ENCODE peak calls at places on chromosome 7, in five cellular contexts. S is HEK293T, K is GM12878, N is HepG2, I is H1. D is an unnamed sample.
A peak's percentile ranks its signal among the peaks of the same experiment; 100 is the strongest.

GRCh38 chr7:154996101-154996500 is 6.8 kb downstream of the PAXIP1 start:
- DNase-seq in S (no peak), K (no peak), N (no peak), I (no peak), D (no peak)

GRCh38 chr7:102451371-102452054 is 13.2 kb downstream of the ALKBH4 start:
- DNase-seq in S (no peak), K (no peak), N (peak; percentile 67), I (peak; percentile 66), D (no peak)

GRCh38 chr7:55532150-55532917 is 40.0 kb downstream of the VOPP1 start:
- DNase-seq in S (no peak), K (peak; percentile 71), N (no peak), I (no peak), D (no peak)

GRCh38 chr7:98202367-98203195 is 8.7 kb upstream of the BHLHA15 start:
- DNase-seq in S (no peak), K (peak; percentile 94), N (no peak), I (no peak), D (no peak)

GRCh38 chr7:65429642-65430343 is 56.1 kb downstream of the ZNF92 start:
- DNase-seq in S (no peak), K (no peak), N (no peak), I (no peak), D (no peak)

GRCh38 chr7:122887198-122887597 is 938 bp upstream of the CADPS2 start:
- DNase-seq in S (peak; percentile 54), K (no peak), N (peak; percentile 66), I (no peak), D (peak; percentile 57)

GRCh38 chr7:96636979-96637378 is 72.7 kb downstream of the SEM1 start:
- DNase-seq in S (no peak), K (no peak), N (no peak), I (no peak), D (no peak)

GRCh38 chr7:150875791-150876190 is 23.5 kb downstream of the AOC1 start:
- DNase-seq in S (no peak), K (no peak), N (no peak), I (no peak), D (no peak)

GRCh38 chr7:119270045-119270464 is 1002.9 kb upstream of the KCND2 start:
- DNase-seq in S (peak; percentile 45), K (no peak), N (peak; percentile 66), I (peak; percentile 59), D (peak; percentile 40)

GRCh38 chr7:106015586-106016218 is 52.6 kb downstream of the CDHR3 start:
- DNase-seq in S (no peak), K (no peak), N (no peak), I (no peak), D (no peak)

GRCh38 chr7:24978837-24979469 is 1.0 kb downstream of the OSBPL3 start:
- DNase-seq in S (no peak), K (no peak), N (no peak), I (peak; percentile 56), D (peak; percentile 72)

GRCh38 chr7:7693881-7694280 is 24.5 kb downstream of the RPA3 start:
- DNase-seq in S (no peak), K (no peak), N (peak; percentile 69), I (no peak), D (no peak)

GRCh38 chr7:112201421-112201820 is 4.8 kb downstream of the DOCK4 start:
- DNase-seq in S (no peak), K (no peak), N (no peak), I (no peak), D (no peak)

GRCh38 chr7:7898155-7898554 is 70.4 kb upstream of the GLCCI1 start:
- DNase-seq in S (no peak), K (no peak), N (no peak), I (no peak), D (no peak)

GRCh38 chr7:133354546-133355324 is 101.9 kb downstream of the EXOC4 start:
- DNase-seq in S (no peak), K (no peak), N (no peak), I (no peak), D (no peak)

GRCh38 chr7:45120-46090 is 147.0 kb upstream of the FAM20C start:
- DNase-seq in S (no peak), K (no peak), N (no peak), I (no peak), D (no peak)

GRCh38 chr7:25754333-25754732 is 397.7 kb upstream of the NFE2L3 start:
- DNase-seq in S (no peak), K (no peak), N (no peak), I (no peak), D (no peak)

GRCh38 chr7:76037310-76037709 is 10.5 kb downstream of the STYXL1 start:
- DNase-seq in S (no peak), K (no peak), N (no peak), I (no peak), D (no peak)

GRCh38 chr7:490461-491291 is 29.0 kb downstream of the PDGFA start:
- DNase-seq in S (no peak), K (peak; percentile 8), N (no peak), I (no peak), D (no peak)

GRCh38 chr7:6273380-6273837 is 985 bp upstream of the CYTH3 start:
- DNase-seq in S (no peak), K (no peak), N (peak; percentile 38), I (no peak), D (no peak)

GRCh38 chr7:111558948-111559347 is 3.3 kb downstream of the IMMP2L start:
- DNase-seq in S (no peak), K (no peak), N (no peak), I (no peak), D (no peak)

DNA sequence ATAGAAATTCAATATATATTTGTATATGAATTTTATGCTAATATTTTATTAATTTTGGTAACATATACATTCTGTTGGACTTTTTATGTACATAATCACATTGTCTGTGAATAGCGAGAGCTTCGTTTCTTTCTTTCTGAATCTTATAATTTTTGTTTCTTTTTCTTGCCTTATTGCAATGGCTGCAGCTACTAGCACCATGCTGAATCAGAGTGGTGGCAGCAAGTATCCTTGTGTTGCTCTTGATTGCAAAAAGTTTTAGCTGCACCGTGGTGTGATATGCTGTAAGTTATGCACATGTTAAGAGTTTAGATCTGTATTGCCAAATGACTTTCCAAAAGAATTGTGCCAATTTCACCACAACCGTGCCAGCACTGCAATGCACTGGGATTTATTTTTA is 32.6 kb downstream of the ELFN1 start:
- DNase-seq in S (no peak), K (no peak), N (no peak), I (no peak), D (no peak)
- TF ChIP-seq SUZ12 in S (no peak), K (no peak), N (no peak), I (no peak), D (no peak)

DNA sequence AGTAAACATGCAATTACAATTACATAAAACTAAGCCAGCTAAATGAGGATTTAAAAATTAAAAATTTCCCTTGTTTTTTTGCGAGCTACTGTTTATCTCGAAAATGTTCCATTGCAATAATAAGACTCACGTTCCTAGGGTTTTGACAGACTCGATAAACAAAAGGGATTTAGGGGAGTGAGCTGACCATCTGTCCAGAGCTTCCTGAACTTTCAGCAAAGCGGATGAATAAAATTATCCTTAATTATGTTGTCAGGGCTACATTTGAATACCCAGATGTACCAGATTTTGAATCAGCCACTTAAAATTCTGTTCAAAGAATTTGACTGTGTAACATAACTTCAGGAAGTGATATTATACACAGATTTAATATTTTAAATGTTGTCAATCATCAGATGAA is 29.5 kb downstream of the CPVL start:
- DNase-seq in S (no peak), K (no peak), N (no peak), I (no peak), D (no peak)
- TF ChIP-seq SUZ12 in S (no peak), K (no peak), N (no peak), I (no peak), D (no peak)

GRCh38 chr7:22223841-22224240 is 133.1 kb downstream of the RAPGEF5 start:
- DNase-seq in S (no peak), K (no peak), N (no peak), I (no peak), D (no peak)
- TF ChIP-seq SUZ12 in S (no peak), K (no peak), N (no peak), I (no peak), D (no peak)

GRCh38 chr7:158373761-158374545 is 213.7 kb downstream of the PTPRN2 start:
- DNase-seq in S (no peak), K (no peak), N (no peak), I (no peak), D (no peak)
- TF ChIP-seq SUZ12 in S (no peak), K (no peak), N (no peak), I (no peak), D (no peak)

GRCh38 chr7:27635728-27636127 is 27.0 kb downstream of the HIBADH start:
- DNase-seq in S (no peak), K (no peak), N (no peak), I (no peak), D (no peak)

GRCh38 chr7:27631411-27631810 is 31.3 kb downstream of the HIBADH start:
- DNase-seq in S (no peak), K (no peak), N (no peak), I (no peak), D (no peak)

GRCh38 chr7:27634892-27635538 is 27.7 kb downstream of the HIBADH start:
- DNase-seq in S (no peak), K (no peak), N (no peak), I (no peak), D (no peak)

GRCh38 chr7:27636326-27637006 is 26.2 kb downstream of the HIBADH start:
- DNase-seq in S (no peak), K (no peak), N (no peak), I (no peak), D (no peak)

GRCh38 chr7:27633062-27633461 is 29.6 kb downstream of the HIBADH start:
- DNase-seq in S (no peak), K (no peak), N (no peak), I (no peak), D (no peak)
- TF ChIP-seq SUZ12 in S (no peak), K (no peak), N (no peak), I (no peak), D (no peak)

GRCh38 chr7:92586403-92586802 is 3.8 kb downstream of the FAM133B start:
- DNase-seq in S (no peak), K (no peak), N (peak; percentile 49), I (no peak), D (no peak)
- TF ChIP-seq SUZ12 in S (no peak), K (no peak), N (no peak), I (no peak), D (no peak)

DNA sequence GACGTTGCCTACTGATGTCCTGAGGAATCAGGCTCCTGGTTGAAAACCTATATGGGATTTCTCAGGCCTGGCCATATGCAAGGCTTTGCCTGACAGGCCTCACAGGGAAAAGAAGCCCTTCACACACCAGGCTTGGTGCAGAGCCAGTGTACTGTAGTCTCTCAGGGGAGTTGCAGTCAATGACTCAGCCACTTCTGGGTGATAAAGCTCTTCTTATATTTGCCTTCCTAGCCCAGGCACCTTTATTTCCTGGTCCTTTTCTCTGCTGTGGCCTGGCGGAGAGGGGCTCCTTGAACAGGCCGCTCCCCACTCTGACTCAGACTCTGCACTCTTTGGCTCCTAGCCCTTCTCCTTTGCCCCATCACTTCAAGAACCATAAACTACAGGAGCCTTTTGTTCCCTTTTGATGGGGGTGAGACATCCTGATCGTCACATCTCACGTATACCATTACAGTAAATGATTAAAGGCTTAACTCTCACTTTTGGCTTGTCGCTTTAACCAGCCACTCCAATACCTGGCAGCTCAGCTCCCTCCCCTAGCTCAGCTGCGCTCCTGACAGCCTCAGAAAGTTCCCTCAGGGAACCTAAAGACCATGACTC is 33.5 kb downstream of the DPY19L1 start:
- DNase-seq in S (no peak), K (no peak), N (peak; percentile 15), I (no peak), D (no peak)
- TF ChIP-seq SUZ12 in S (no peak), K (no peak), N (no peak), I (no peak), D (no peak)

GRCh38 chr7:159109092-159110035 is 35.3 kb downstream of the VIPR2 start:
- DNase-seq in S (no peak), K (no peak), N (no peak), I (no peak), D (no peak)
- TF ChIP-seq SUZ12 in S (no peak), K (no peak), N (no peak), I (no peak), D (no peak)

D was measured in NT2/D1.